ENCODE peak calls at places on chromosomes 5 and 9, in ten cellular contexts. G is mesendoderm; N is tibial artery; A is fibroblast of the conjunctiva; J is activated naive CD8-positive, alpha-beta T cell treated with anti-CD3 and anti-CD28 coated beads, Interleukin-2, amount 10 ng/mL, durations not matched to agents 7 days and 5 days; V is SIG-M5; K is NCI-H2081; E is activated T-helper 1 cell treated with anti-CD3 and anti-CD28 coated beads, Interleukin-2, amount 50 U/mL, for 16 hours; R is activated CD4-positive, alpha-beta T cell treated with anti-CD3 and anti-CD28 coated beads, Interleukin-2, amount 50 U/mL, for 4 hours; B is GM12892. O is an unnamed sample.

GRCh38 chr9:5587024-5587423 is 41.9 kb upstream of the RIC1 start:
- DNase-seq in G (no peak), N (no peak), A (no peak), J (no peak), V (no peak), K (no peak), E (no peak), R (peak; percentile 12), B (no peak), O (no peak)

GRCh38 chr9:128892223-128892892 is 10.4 kb downstream of the LRRC8A start:
- DNase-seq in G (no peak), N (peak; percentile 98), A (peak; percentile 91), J (no peak), V (no peak), K (no peak), E (no peak), R (no peak), B (no peak), O (no peak)

GRCh38 chr5:5492087-5492933 is 69.8 kb downstream of the ICE1 start:
- DNase-seq in G (peak; percentile 71), N (no peak), A (peak; percentile 33), J (no peak), V (no peak), K (peak; percentile 85), E (no peak), R (no peak), B (peak; percentile 23), O (peak; percentile 62)

GRCh38 chr9:35226685-35227084 is 64.9 kb downstream of the UNC13B start:
- DNase-seq in G (no peak), N (no peak), A (no peak), J (no peak), V (no peak), K (peak; percentile 14), E (no peak), R (no peak), B (no peak), O (no peak)

GRCh38 chr9:71765693-71766092 is 2.6 kb downstream of the CEMIP2 start:
- DNase-seq in G (no peak), N (no peak), A (no peak), J (no peak), V (no peak), K (no peak), E (no peak), R (no peak), B (no peak), O (no peak)

GRCh38 chr9:79763861-79764260 is 192.1 kb downstream of the TLE4 start:
- DNase-seq in G (no peak), N (no peak), A (no peak), J (no peak), V (no peak), K (no peak), E (no peak), R (no peak), B (no peak), O (no peak)

GRCh38 chr5:170755679-170756456 is 27.7 kb upstream of the GABRP start:
- DNase-seq in G (no peak), N (no peak), A (no peak), J (no peak), V (no peak), K (peak; percentile 23), E (no peak), R (no peak), B (no peak), O (no peak)

GRCh38 chr9:124394596-124394995 is 20.6 kb downstream of the PSMB7 start:
- DNase-seq in G (no peak), N (no peak), A (no peak), J (no peak), V (no peak), K (no peak), E (no peak), R (no peak), B (no peak), O (no peak)

GRCh38 chr9:137311971-137312851 is 10.1 kb upstream of the NRARP start:
- DNase-seq in G (no peak), N (no peak), A (no peak), J (peak; percentile 27), V (no peak), K (no peak), E (no peak), R (no peak), B (no peak), O (no peak)

GRCh38 chr5:151811593-151812321 is 40.0 kb downstream of the G3BP1 start:
- DNase-seq in G (no peak), N (no peak), A (peak; percentile 43), J (no peak), V (no peak), K (no peak), E (no peak), R (no peak), B (no peak), O (no peak)

GRCh38 chr5:10695759-10696543 is 65.1 kb downstream of the DAP start:
- DNase-seq in G (no peak), N (no peak), A (no peak), J (no peak), V (no peak), K (no peak), E (no peak), R (no peak), B (no peak), O (no peak)

GRCh38 chr5:60677831-60678664 is 21.9 kb downstream of the DEPDC1B start:
- DNase-seq in G (peak; percentile 59), N (no peak), A (no peak), J (no peak), V (no peak), K (peak; percentile 3), E (no peak), R (no peak), B (no peak), O (no peak)

GRCh38 chr5:176742246-176743105 is 67.9 kb upstream of the UNC5A start:
- DNase-seq in G (no peak), N (peak; percentile 25), A (no peak), J (no peak), V (no peak), K (no peak), E (no peak), R (no peak), B (no peak), O (no peak)

GRCh38 chr9:8857330-8858249 is 1058.0 kb upstream of the DMAC1 start:
- DNase-seq in G (peak; percentile 88), N (peak; percentile 82), A (no peak), J (peak; percentile 43), V (no peak), K (peak; percentile 51), E (no peak), R (no peak), B (no peak), O (peak; percentile 4)

GRCh38 chr5:177355868-177356168 is 1.9 kb upstream of the RGS14 start:
- DNase-seq in G (no peak), N (no peak), A (no peak), J (no peak), V (no peak), K (no peak), E (no peak), R (no peak), B (no peak), O (no peak)

GRCh38 chr9:89149726-89150125 is 28.9 kb downstream of the SHC3 start:
- DNase-seq in G (no peak), N (no peak), A (no peak), J (no peak), V (no peak), K (no peak), E (no peak), R (no peak), B (no peak), O (no peak)

GRCh38 chr9:129171993-129172751 is 5.9 kb downstream of the IER5L start:
- DNase-seq in G (no peak), N (no peak), A (no peak), J (no peak), V (no peak), K (no peak), E (no peak), R (no peak), B (no peak), O (no peak)

GRCh38 chr5:124972703-124973102 is 226.3 kb upstream of the ZNF608 start:
- DNase-seq in G (peak; percentile 72), N (no peak), A (no peak), J (no peak), V (no peak), K (no peak), E (no peak), R (no peak), B (no peak), O (no peak)

GRCh38 chr5:127184841-127185240 is 105.8 kb upstream of the MEGF10 start:
- DNase-seq in G (no peak), N (no peak), A (peak; percentile 37), J (no peak), V (no peak), K (no peak), E (no peak), R (no peak), B (no peak), O (no peak)

GRCh38 chr9:13941686-13942085 is 372.3 kb downstream of the NFIB start:
- DNase-seq in G (no peak), N (no peak), A (peak; percentile 24), J (no peak), V (no peak), K (no peak), E (no peak), R (no peak), B (no peak), O (no peak)

GRCh38 chr9:93261735-93262523 is 78.0 kb downstream of the WNK2 start:
- DNase-seq in G (no peak), N (peak; percentile 66), A (no peak), J (no peak), V (no peak), K (no peak), E (no peak), R (no peak), B (no peak), O (no peak)

GRCh38 chr9:134208310-134208841 is 44.0 kb upstream of the RNU6ATAC start:
- DNase-seq in G (no peak), N (no peak), A (peak; percentile 31), J (no peak), V (no peak), K (no peak), E (no peak), R (no peak), B (no peak), O (no peak)

GRCh38 chr9:121772600-121773285 is 121.3 kb downstream of the DAB2IP start:
- DNase-seq in G (no peak), N (peak; percentile 92), A (no peak), J (no peak), V (no peak), K (no peak), E (no peak), R (no peak), B (no peak), O (no peak)

GRCh38 chr5:17355585-17356346 is 138.3 kb downstream of the BASP1 start:
- DNase-seq in G (no peak), N (no peak), A (peak; percentile 36), J (no peak), V (no peak), K (no peak), E (no peak), R (no peak), B (no peak), O (no peak)

GRCh38 chr5:54761213-54761701 is 224.1 kb downstream of the ESM1 start:
- DNase-seq in G (no peak), N (peak; percentile 81), A (peak; percentile 98), J (no peak), V (no peak), K (no peak), E (no peak), R (no peak), B (no peak), O (no peak)

GRCh38 chr9:71966601-71967000 is 55.2 kb downstream of the C9orf85 start:
- DNase-seq in G (peak; percentile 38), N (no peak), A (no peak), J (no peak), V (no peak), K (no peak), E (no peak), R (no peak), B (no peak), O (no peak)

GRCh38 chr9:121744002-121744686 is 92.7 kb downstream of the DAB2IP start:
- DNase-seq in G (peak; percentile 78), N (peak; percentile 90), A (peak; percentile 23), J (peak; percentile 63), V (no peak), K (no peak), E (no peak), R (no peak), B (peak; percentile 56), O (peak; percentile 46)

GRCh38 chr9:6305954-6306563 is 22.1 kb upstream of the TPD52L3 start:
- DNase-seq in G (peak; percentile 45), N (no peak), A (peak; percentile 32), J (no peak), V (no peak), K (peak; percentile 35), E (no peak), R (no peak), B (no peak), O (no peak)